ENCODE peak calls at places on chromosomes 4 and X, in five cellular contexts. U is cerebellar nuclear complex, O is cardiac muscle cell, L is ureter, D is brain microvascular endothelial cell. E is an unnamed sample.

GRCh38 chr4:70505152-70505748 is 13.1 kb upstream of the AMTN start:
- DNase-seq in O (peak; percentile 69), D (peak; percentile 51), U (no peak), L (peak; percentile 62), E (peak; percentile 59)

GRCh38 chr4:53863731-53864130 is 200.7 kb downstream of the CHIC2 start:
- DNase-seq in O (peak; percentile 86), L (no peak), U (no peak), D (no peak), E (no peak)

GRCh38 chr4:99300934-99301333 is 10.1 kb upstream of the ADH1A start:
- DNase-seq in D (peak; percentile 93), U (no peak), O (peak; percentile 37), L (peak; percentile 93), E (no peak)

GRCh38 chr4:163748474-163748873 is 254.0 kb downstream of the TMA16 start:
- DNase-seq in L (no peak), D (peak; percentile 5), U (no peak), O (no peak), E (no peak)

GRCh38 chr4:23504094-23504493 is 385.8 kb downstream of the PPARGC1A start:
- DNase-seq in U (no peak), D (no peak), O (peak; percentile 16), L (no peak), E (no peak)

GRCh38 chr4:111066887-111067286 is 444.0 kb upstream of the PITX2 start:
- DNase-seq in O (peak; percentile 19), D (peak; percentile 34), U (no peak), L (no peak), E (no peak)

GRCh38 chr4:168200685-168201084 is 108.3 kb downstream of the ANXA10 start:
- DNase-seq in D (peak; percentile 18), O (no peak), L (no peak), U (no peak), E (no peak)

GRCh38 chrX:87005885-87006284 is 511.7 kb upstream of the KLHL4 start:
- DNase-seq in U (no peak), L (no peak), D (no peak), O (no peak), E (no peak)

GRCh38 chr4:48780867-48781219 is 764 bp upstream of the FRYL start:
- DNase-seq in L (peak; percentile 75), O (no peak), U (no peak), D (peak; percentile 11), E (peak; percentile 49)

GRCh38 chr4:153249199-153250154 is 45.2 kb downstream of the TRIM2 start:
- DNase-seq in L (peak; percentile 83), D (peak; percentile 47), O (peak; percentile 89), U (no peak), E (peak; percentile 90)

GRCh38 chrX:17741123-17741511 is 3.8 kb downstream of the SCML1 start:
- DNase-seq in O (no peak), U (no peak), D (no peak), L (no peak), E (no peak)

GRCh38 chr4:163243297-163243981 is 76.7 kb upstream of the NAF1 start:
- DNase-seq in D (no peak), L (no peak), O (no peak), U (no peak), E (no peak)

GRCh38 chrX:85381602-85382001 is 2.1 kb upstream of the POF1B start:
- DNase-seq in U (no peak), D (no peak), O (no peak), L (no peak), E (no peak)

GRCh38 chr4:42216569-42216968 is 64.1 kb upstream of the BEND4 start:
- DNase-seq in U (no peak), O (no peak), L (no peak), D (no peak), E (no peak)

GRCh38 chrX:120262781-120263719 is 12.4 kb downstream of the ZBTB33 start:
- DNase-seq in D (no peak), O (no peak), L (no peak), U (no peak), E (peak; percentile 75)

GRCh38 chr4:169184236-169184635 is 86.5 kb downstream of the SH3RF1 start:
- DNase-seq in L (no peak), D (no peak), U (no peak), O (no peak), E (no peak)

GRCh38 chr4:142696334-142697122 is 149.6 kb downstream of the INPP4B start:
- DNase-seq in D (no peak), U (no peak), L (no peak), O (no peak), E (no peak)

GRCh38 chr4:5118091-5118786 is 67.0 kb downstream of the STK32B start:
- DNase-seq in O (no peak), L (no peak), U (no peak), D (no peak), E (no peak)

GRCh38 chr4:15894923-15895411 is 43.6 kb downstream of the FGFBP1 start:
- DNase-seq in U (no peak), D (no peak), L (no peak), O (no peak), E (no peak)

GRCh38 chr4:25551608-25552007 is 104.0 kb upstream of the SLC34A2 start:
- DNase-seq in L (peak; percentile 52), D (no peak), U (no peak), O (no peak), E (no peak)

GRCh38 chr4:74117024-74117534 is 18.1 kb upstream of the CXCL2 start:
- DNase-seq in L (peak; percentile 72), U (no peak), O (no peak), D (peak; percentile 97), E (no peak)

GRCh38 chr4:181525641-181526040 is 717.6 kb upstream of the TENM3 start:
- DNase-seq in U (no peak), O (peak; percentile 7), D (no peak), L (no peak), E (peak; percentile 4)

GRCh38 chr4:118327554-118328241 is 25.1 kb downstream of the PRSS12 start:
- DNase-seq in U (no peak), O (no peak), L (no peak), D (peak; percentile 12), E (no peak)

GRCh38 chr4:177107288-177107901 is 202.3 kb upstream of the NEIL3 start:
- DNase-seq in O (no peak), U (no peak), L (no peak), D (no peak), E (no peak)

E was measured in OCI-LY7.